ENCODE peak calls at places on chromosomes 16 and 17, in seven cellular contexts. One of them, this sample, is unnamed.

GRCh38 chr16:70677499-70678120 is 8.2 kb downstream of the MTSS2 start:
- DNase-seq in NCI-H1930: no peak
- DNase-seq in CD4-positive, CD25-positive, alpha-beta regulatory T cell: no peak
- DNase-seq in activated CD8-positive, alpha-beta memory T cell treated with anti-CD3 and anti-CD28 coated beads for 1 hour: no peak
- DNase-seq in non-pigmented ciliary epithelial cell: no peak
- DNase-seq in GM23248: no peak
- DNase-seq in WTC11: no peak
- DNase-seq in this sample: no peak

GRCh38 chr16:67177743-67178699 is 5.7 kb downstream of the MATCAP1 start:
- DNase-seq in NCI-H1930: peak; percentile 60
- DNase-seq in CD4-positive, CD25-positive, alpha-beta regulatory T cell: no peak
- DNase-seq in activated CD8-positive, alpha-beta memory T cell treated with anti-CD3 and anti-CD28 coated beads for 1 hour: no peak
- DNase-seq in non-pigmented ciliary epithelial cell: no peak
- DNase-seq in GM23248: peak; percentile 85
- DNase-seq in WTC11: peak; percentile 93
- DNase-seq in this sample: peak; percentile 52

GRCh38 chr17:74190154-74190553 is 13.3 kb upstream of the RPL38 start:
- DNase-seq in NCI-H1930: peak; percentile 44
- DNase-seq in CD4-positive, CD25-positive, alpha-beta regulatory T cell: no peak
- DNase-seq in activated CD8-positive, alpha-beta memory T cell treated with anti-CD3 and anti-CD28 coated beads for 1 hour: no peak
- DNase-seq in non-pigmented ciliary epithelial cell: no peak
- DNase-seq in GM23248: peak; percentile 68
- DNase-seq in WTC11: no peak
- DNase-seq in this sample: no peak

GRCh38 chr17:69717214-69717613 is 302.7 kb downstream of the MAP2K6 start:
- DNase-seq in NCI-H1930: no peak
- DNase-seq in CD4-positive, CD25-positive, alpha-beta regulatory T cell: no peak
- DNase-seq in activated CD8-positive, alpha-beta memory T cell treated with anti-CD3 and anti-CD28 coated beads for 1 hour: no peak
- DNase-seq in non-pigmented ciliary epithelial cell: no peak
- DNase-seq in GM23248: no peak
- DNase-seq in WTC11: no peak
- DNase-seq in this sample: no peak

GRCh38 chr17:80252871-80253270 is 7.8 kb upstream of the RNF213 start:
- DNase-seq in NCI-H1930: no peak
- DNase-seq in CD4-positive, CD25-positive, alpha-beta regulatory T cell: peak; percentile 83
- DNase-seq in activated CD8-positive, alpha-beta memory T cell treated with anti-CD3 and anti-CD28 coated beads for 1 hour: peak; percentile 75
- DNase-seq in non-pigmented ciliary epithelial cell: no peak
- DNase-seq in GM23248: peak; percentile 19
- DNase-seq in WTC11: peak; percentile 81
- DNase-seq in this sample: peak; percentile 76

GRCh38 chr16:57262841-57263584 is 18.0 kb downstream of the ARL2BP start:
- DNase-seq in NCI-H1930: no peak
- DNase-seq in CD4-positive, CD25-positive, alpha-beta regulatory T cell: no peak
- DNase-seq in activated CD8-positive, alpha-beta memory T cell treated with anti-CD3 and anti-CD28 coated beads for 1 hour: no peak
- DNase-seq in non-pigmented ciliary epithelial cell: no peak
- DNase-seq in GM23248: no peak
- DNase-seq in WTC11: no peak
- DNase-seq in this sample: no peak

GRCh38 chr16:21083729-21084268 is 66.8 kb downstream of the DNAH3 start:
- DNase-seq in NCI-H1930: peak; percentile 31
- DNase-seq in CD4-positive, CD25-positive, alpha-beta regulatory T cell: peak; percentile 19
- DNase-seq in activated CD8-positive, alpha-beta memory T cell treated with anti-CD3 and anti-CD28 coated beads for 1 hour: peak; percentile 17
- DNase-seq in non-pigmented ciliary epithelial cell: no peak
- DNase-seq in GM23248: peak; percentile 78
- DNase-seq in WTC11: peak; percentile 81
- DNase-seq in this sample: no peak

GRCh38 chr17:74924250-74924948 is at the start of gene OTOP2:
- DNase-seq in NCI-H1930: peak; percentile 11
- DNase-seq in CD4-positive, CD25-positive, alpha-beta regulatory T cell: peak; percentile 5
- DNase-seq in activated CD8-positive, alpha-beta memory T cell treated with anti-CD3 and anti-CD28 coated beads for 1 hour: no peak
- DNase-seq in non-pigmented ciliary epithelial cell: no peak
- DNase-seq in GM23248: no peak
- DNase-seq in WTC11: peak; percentile 24
- DNase-seq in this sample: no peak

GRCh38 chr17:19290047-19290705 is 53.0 kb downstream of the EPN2 start:
- DNase-seq in NCI-H1930: no peak
- DNase-seq in CD4-positive, CD25-positive, alpha-beta regulatory T cell: no peak
- DNase-seq in activated CD8-positive, alpha-beta memory T cell treated with anti-CD3 and anti-CD28 coated beads for 1 hour: no peak
- DNase-seq in non-pigmented ciliary epithelial cell: no peak
- DNase-seq in GM23248: no peak
- DNase-seq in WTC11: no peak
- DNase-seq in this sample: no peak

GRCh38 chr17:27339836-27340550 is 46.1 kb downstream of the WSB1 start:
- DNase-seq in NCI-H1930: no peak
- DNase-seq in CD4-positive, CD25-positive, alpha-beta regulatory T cell: no peak
- DNase-seq in activated CD8-positive, alpha-beta memory T cell treated with anti-CD3 and anti-CD28 coated beads for 1 hour: no peak
- DNase-seq in non-pigmented ciliary epithelial cell: no peak
- DNase-seq in GM23248: peak; percentile 46
- DNase-seq in WTC11: no peak
- DNase-seq in this sample: no peak

GRCh38 chr17:68462381-68463210 is 5.3 kb upstream of the WIPI1 start:
- DNase-seq in NCI-H1930: peak; percentile 90
- DNase-seq in CD4-positive, CD25-positive, alpha-beta regulatory T cell: peak; percentile 74
- DNase-seq in activated CD8-positive, alpha-beta memory T cell treated with anti-CD3 and anti-CD28 coated beads for 1 hour: peak; percentile 29
- DNase-seq in non-pigmented ciliary epithelial cell: no peak
- DNase-seq in GM23248: peak; percentile 95
- DNase-seq in WTC11: peak; percentile 62
- DNase-seq in this sample: peak; percentile 40

GRCh38 chr17:42097691-42098661 is at the start of gene ZNF385C:
- DNase-seq in NCI-H1930: no peak
- DNase-seq in CD4-positive, CD25-positive, alpha-beta regulatory T cell: peak; percentile 23
- DNase-seq in activated CD8-positive, alpha-beta memory T cell treated with anti-CD3 and anti-CD28 coated beads for 1 hour: peak; percentile 43
- DNase-seq in non-pigmented ciliary epithelial cell: no peak
- DNase-seq in GM23248: no peak
- DNase-seq in WTC11: peak; percentile 59
- DNase-seq in this sample: peak; percentile 50

GRCh38 chr17:39527220-39527813 is 66.0 kb downstream of the CDK12 start:
- DNase-seq in NCI-H1930: peak; percentile 9
- DNase-seq in CD4-positive, CD25-positive, alpha-beta regulatory T cell: peak; percentile 18
- DNase-seq in activated CD8-positive, alpha-beta memory T cell treated with anti-CD3 and anti-CD28 coated beads for 1 hour: no peak
- DNase-seq in non-pigmented ciliary epithelial cell: no peak
- DNase-seq in GM23248: peak; percentile 39
- DNase-seq in WTC11: no peak
- DNase-seq in this sample: no peak

GRCh38 chr17:45740553-45741330 is 43.4 kb upstream of the CRHR1 start:
- DNase-seq in NCI-H1930: peak; percentile 42
- DNase-seq in CD4-positive, CD25-positive, alpha-beta regulatory T cell: peak; percentile 5
- DNase-seq in activated CD8-positive, alpha-beta memory T cell treated with anti-CD3 and anti-CD28 coated beads for 1 hour: no peak
- DNase-seq in non-pigmented ciliary epithelial cell: no peak
- DNase-seq in GM23248: peak; percentile 61
- DNase-seq in WTC11: peak; percentile 84
- DNase-seq in this sample: no peak

GRCh38 chr16:89202422-89203215 is 2.3 kb upstream of the SLC22A31 start:
- DNase-seq in NCI-H1930: no peak
- DNase-seq in CD4-positive, CD25-positive, alpha-beta regulatory T cell: no peak
- DNase-seq in activated CD8-positive, alpha-beta memory T cell treated with anti-CD3 and anti-CD28 coated beads for 1 hour: no peak
- DNase-seq in non-pigmented ciliary epithelial cell: no peak
- DNase-seq in GM23248: no peak
- DNase-seq in WTC11: peak; percentile 29
- DNase-seq in this sample: no peak

GRCh38 chr17:80395402-80396151 is 19.4 kb upstream of the ENDOV start:
- DNase-seq in NCI-H1930: no peak
- DNase-seq in CD4-positive, CD25-positive, alpha-beta regulatory T cell: no peak
- DNase-seq in activated CD8-positive, alpha-beta memory T cell treated with anti-CD3 and anti-CD28 coated beads for 1 hour: no peak
- DNase-seq in non-pigmented ciliary epithelial cell: no peak
- DNase-seq in GM23248: peak; percentile 11
- DNase-seq in WTC11: no peak
- DNase-seq in this sample: no peak

GRCh38 chr16:23941963-23942564 is 106.3 kb downstream of the PRKCB start:
- DNase-seq in NCI-H1930: no peak
- DNase-seq in CD4-positive, CD25-positive, alpha-beta regulatory T cell: no peak
- DNase-seq in activated CD8-positive, alpha-beta memory T cell treated with anti-CD3 and anti-CD28 coated beads for 1 hour: no peak
- DNase-seq in non-pigmented ciliary epithelial cell: no peak
- DNase-seq in GM23248: no peak
- DNase-seq in WTC11: no peak
- DNase-seq in this sample: no peak

GRCh38 chr16:2256531-2257140 is 5.2 kb upstream of the ECI1 start:
- DNase-seq in NCI-H1930: no peak
- DNase-seq in CD4-positive, CD25-positive, alpha-beta regulatory T cell: no peak
- DNase-seq in activated CD8-positive, alpha-beta memory T cell treated with anti-CD3 and anti-CD28 coated beads for 1 hour: no peak
- DNase-seq in non-pigmented ciliary epithelial cell: no peak
- DNase-seq in GM23248: no peak
- DNase-seq in WTC11: no peak
- DNase-seq in this sample: no peak

GRCh38 chr17:42519546-42520444 is 16.2 kb upstream of the NAGLU start:
- DNase-seq in NCI-H1930: no peak
- DNase-seq in CD4-positive, CD25-positive, alpha-beta regulatory T cell: no peak
- DNase-seq in activated CD8-positive, alpha-beta memory T cell treated with anti-CD3 and anti-CD28 coated beads for 1 hour: no peak
- DNase-seq in non-pigmented ciliary epithelial cell: peak; percentile 98
- DNase-seq in GM23248: peak; percentile 99
- DNase-seq in WTC11: peak; percentile 54
- DNase-seq in this sample: no peak

GRCh38 chr16:88881090-88881580 is 14.7 kb upstream of the PABPN1L start:
- DNase-seq in NCI-H1930: peak; percentile 10
- DNase-seq in CD4-positive, CD25-positive, alpha-beta regulatory T cell: no peak
- DNase-seq in activated CD8-positive, alpha-beta memory T cell treated with anti-CD3 and anti-CD28 coated beads for 1 hour: no peak
- DNase-seq in non-pigmented ciliary epithelial cell: no peak
- DNase-seq in GM23248: no peak
- DNase-seq in WTC11: peak; percentile 41
- DNase-seq in this sample: no peak

GRCh38 chr16:73053379-73054130 is 5.6 kb upstream of the ZFHX3 start:
- DNase-seq in NCI-H1930: no peak
- DNase-seq in CD4-positive, CD25-positive, alpha-beta regulatory T cell: no peak
- DNase-seq in activated CD8-positive, alpha-beta memory T cell treated with anti-CD3 and anti-CD28 coated beads for 1 hour: no peak
- DNase-seq in non-pigmented ciliary epithelial cell: no peak
- DNase-seq in GM23248: no peak
- DNase-seq in WTC11: no peak
- DNase-seq in this sample: no peak

This sample was measured in T-cell.